ENCODE peak calls at places on chromosomes 11 and 22, in four cellular contexts. V is IMR-90, G is GM23248, W is fibroblast of lung. F is an unnamed sample.

GRCh38 chr11:1559103-1559951 is 12.7 kb downstream of the DUSP8 start:
- DNase-seq in V (peak; percentile 66), W (peak; percentile 69), G (peak; percentile 89), F (peak; percentile 54)

GRCh38 chr11:118621071-118621815 is 13.8 kb downstream of the PHLDB1 start:
- DNase-seq in W (peak; percentile 91), G (peak; percentile 91), V (peak; percentile 86), F (no peak)

GRCh38 chr11:101949846-101950245 is 33.5 kb upstream of the ANGPTL5 start:
- DNase-seq in G (no peak), V (no peak), W (no peak), F (no peak)

GRCh38 chr22:20945578-20945934 is 21.5 kb upstream of the AIFM3 start:
- DNase-seq in V (no peak), W (no peak), G (no peak), F (no peak)

GRCh38 chr11:66002648-66003225 is 434 bp downstream of the BANF1 start:
- DNase-seq in G (peak; percentile 70), W (peak; percentile 37), V (peak; percentile 48), F (no peak)

GRCh38 chr11:46278387-46279173 is 1.1 kb downstream of the CREB3L1 start:
- DNase-seq in W (peak; percentile 59), G (peak; percentile 86), V (peak; percentile 59), F (no peak)

GRCh38 chr11:76803811-76804600 is 20.9 kb downstream of the TSKU start:
- DNase-seq in V (peak; percentile 46), W (peak; percentile 48), G (peak; percentile 92), F (no peak)

GRCh38 chr11:119368121-119369034 is 13.1 kb downstream of the USP2 start:
- DNase-seq in G (no peak), W (peak; percentile 23), V (peak; percentile 34), F (peak; percentile 58)

GRCh38 chr11:71420455-71421241 is 27.5 kb downstream of the DHCR7 start:
- DNase-seq in V (peak; percentile 55), W (peak; percentile 26), G (peak; percentile 56), F (peak; percentile 77)

GRCh38 chr11:60485987-60486386 is 6.6 kb upstream of the MS4A12 start:
- DNase-seq in V (no peak), G (no peak), W (no peak), F (peak; percentile 95)

GRCh38 chr11:60477035-60477445 is 15.5 kb upstream of the MS4A12 start:
- DNase-seq in G (no peak), W (no peak), V (no peak), F (peak; percentile 89)

GRCh38 chr11:60482361-60482760 is 10.2 kb upstream of the MS4A12 start:
- DNase-seq in V (no peak), G (no peak), W (no peak), F (peak; percentile 86)
- H3K4me3 ChIP-seq in V (no peak overlapping the region), G (no peak overlapping the region), W (no peak overlapping the region), F (peak overlapping the region; percentile 20)

GRCh38 chr11:62853279-62853965 is 14.0 kb upstream of the WDR74 start:
- DNase-seq in W (no peak), G (no peak), V (no peak), F (peak; percentile 46)
- H2AFZ ChIP-seq in W (no peak overlapping the region), G (no peak overlapping the region), V (no peak overlapping the region), F (no peak overlapping the region)

GRCh38 chr11:10792385-10793068 is 16.2 kb downstream of the EIF4G2 start:
- DNase-seq in V (peak; percentile 62), G (peak; percentile 86), W (peak; percentile 51), F (peak; percentile 93)
- H3K4me3 ChIP-seq in V (no peak overlapping the region), G (peak overlapping the region; percentile 55), W (no peak overlapping the region), F (peak overlapping the region; percentile 45)

GRCh38 chr22:26715392-26715939 is 58.1 kb downstream of the MIAT start:
- DNase-seq in G (no peak), V (no peak), W (no peak), F (no peak)

GRCh38 chr22:26713823-26714449 is 56.5 kb downstream of the MIAT start:
- DNase-seq in W (peak; percentile 89), G (peak; percentile 96), V (no peak), F (no peak)

GRCh38 chr22:26712158-26712557 is 54.8 kb downstream of the MIAT start:
- DNase-seq in G (no peak), V (no peak), W (no peak), F (no peak)

GRCh38 chr22:26718488-26718887 is 61.1 kb downstream of the MIAT start:
- DNase-seq in V (no peak), G (no peak), W (no peak), F (no peak)

DNA sequence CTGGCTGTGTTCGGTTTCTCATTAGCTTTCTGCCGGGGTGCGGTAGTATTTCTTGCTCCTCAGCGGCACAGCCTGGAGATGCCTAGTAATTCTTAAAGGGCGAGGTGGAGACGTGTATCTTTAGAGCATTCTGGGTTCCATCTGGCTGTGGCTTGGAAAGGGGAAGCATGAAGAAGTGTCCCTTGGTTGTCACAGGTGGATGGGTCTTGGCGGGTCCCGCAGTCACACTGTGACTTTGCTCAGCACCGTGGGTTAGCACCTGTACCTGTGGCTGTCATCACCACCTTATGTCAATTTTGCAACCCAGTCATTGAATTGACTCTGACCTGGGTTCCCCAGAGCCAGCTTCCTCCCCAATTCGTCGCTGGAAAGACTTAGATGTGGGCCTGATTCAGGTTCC is 57.6 kb downstream of the MIAT start:
- DNase-seq in W (no peak), V (no peak), G (no peak), F (no peak)
- H2AFZ ChIP-seq in W (no peak overlapping the region), V (no peak overlapping the region), G (no peak overlapping the region), F (no peak overlapping the region)

F was measured in Karpas-422.